ENCODE peak calls at places on chromosomes 2 and 18, in five cellular contexts. One of them, this sample, is unnamed.

GRCh38 chr2:168694173-168694572 is 108.3 kb upstream of the NOSTRIN start:
- DNase-seq in GM20000: no peak
- DNase-seq in tibial artery: no peak
- DNase-seq in brain microvascular endothelial cell: no peak
- DNase-seq in endothelial cell: no peak
- DNase-seq in this sample: no peak

GRCh38 chr2:61664190-61664589 is 126.0 kb upstream of the XPO1 start:
- DNase-seq in tibial artery: no peak
- DNase-seq in brain microvascular endothelial cell: no peak
- DNase-seq in endothelial cell: no peak
- DNase-seq in GM20000: no peak
- DNase-seq in this sample: no peak

GRCh38 chr18:43879350-43879749 is 602.1 kb upstream of the SYT4 start:
- DNase-seq in brain microvascular endothelial cell: no peak
- DNase-seq in endothelial cell: no peak
- DNase-seq in tibial artery: no peak
- DNase-seq in GM20000: no peak
- DNase-seq in this sample: no peak

GRCh38 chr2:1476617-1477195 is 63.4 kb downstream of the TPO start:
- DNase-seq in brain microvascular endothelial cell: no peak
- DNase-seq in endothelial cell: no peak
- DNase-seq in tibial artery: no peak
- DNase-seq in GM20000: no peak
- DNase-seq in this sample: no peak

GRCh38 chr2:209422191-209422754 is 1.6 kb upstream of the MAP2 start:
- DNase-seq in brain microvascular endothelial cell: no peak
- DNase-seq in tibial artery: no peak
- DNase-seq in GM20000: no peak
- DNase-seq in endothelial cell: no peak
- DNase-seq in this sample: no peak

GRCh38 chr2:213834746-213835145 is 550.5 kb downstream of the SPAG16 start:
- DNase-seq in tibial artery: no peak
- DNase-seq in endothelial cell: no peak
- DNase-seq in brain microvascular endothelial cell: no peak
- DNase-seq in GM20000: no peak
- DNase-seq in this sample: no peak

GRCh38 chr2:176553685-176554106 is 284.5 kb downstream of the MTX2 start:
- DNase-seq in endothelial cell: peak
- DNase-seq in tibial artery: peak
- DNase-seq in GM20000: peak
- DNase-seq in brain microvascular endothelial cell: peak
- DNase-seq in this sample: no peak

GRCh38 chr2:238331916-238332315 is 11.6 kb downstream of the TRAF3IP1 start:
- DNase-seq in endothelial cell: no peak
- DNase-seq in GM20000: no peak
- DNase-seq in brain microvascular endothelial cell: no peak
- DNase-seq in tibial artery: no peak
- DNase-seq in this sample: no peak

GRCh38 chr2:217412721-217413120 is 552.9 kb upstream of the TNP1 start:
- DNase-seq in endothelial cell: no peak
- DNase-seq in brain microvascular endothelial cell: no peak
- DNase-seq in tibial artery: peak
- DNase-seq in GM20000: no peak
- DNase-seq in this sample: no peak

GRCh38 chr2:71250945-71251344 is 24.0 kb upstream of the PAIP2B start:
- DNase-seq in endothelial cell: no peak
- DNase-seq in tibial artery: no peak
- DNase-seq in GM20000: no peak
- DNase-seq in brain microvascular endothelial cell: no peak
- DNase-seq in this sample: no peak

GRCh38 chr2:1625281-1626001 is 118.9 kb downstream of the PXDN start:
- DNase-seq in GM20000: no peak
- DNase-seq in endothelial cell: peak
- DNase-seq in brain microvascular endothelial cell: peak
- DNase-seq in tibial artery: no peak
- DNase-seq in this sample: no peak

GRCh38 chr2:1743396-1744150 is 742 bp downstream of the PXDN start:
- DNase-seq in tibial artery: no peak
- DNase-seq in endothelial cell: peak
- DNase-seq in brain microvascular endothelial cell: no peak
- DNase-seq in GM20000: no peak
- DNase-seq in this sample: no peak

GRCh38 chr18:59957957-59958356 is 58.2 kb downstream of the PMAIP1 start:
- DNase-seq in GM20000: no peak
- DNase-seq in tibial artery: no peak
- DNase-seq in brain microvascular endothelial cell: peak
- DNase-seq in endothelial cell: no peak
- DNase-seq in this sample: no peak

GRCh38 chr18:9696112-9696511 is 12.0 kb upstream of the RAB31 start:
- DNase-seq in GM20000: no peak
- DNase-seq in brain microvascular endothelial cell: no peak
- DNase-seq in tibial artery: no peak
- DNase-seq in endothelial cell: no peak
- DNase-seq in this sample: no peak

GRCh38 chr2:44745460-44745859 is 196.0 kb upstream of the SIX3 start:
- DNase-seq in brain microvascular endothelial cell: no peak
- DNase-seq in tibial artery: no peak
- DNase-seq in GM20000: no peak
- DNase-seq in endothelial cell: no peak
- DNase-seq in this sample: no peak

GRCh38 chr2:152513681-152514080 is 178.7 kb downstream of the FMNL2 start:
- DNase-seq in GM20000: no peak
- DNase-seq in tibial artery: no peak
- DNase-seq in endothelial cell: no peak
- DNase-seq in brain microvascular endothelial cell: peak
- DNase-seq in this sample: no peak

GRCh38 chr2:56184500-56184996 is 758 bp downstream of the CCDC85A start:
- DNase-seq in GM20000: no peak
- DNase-seq in tibial artery: no peak
- DNase-seq in brain microvascular endothelial cell: no peak
- DNase-seq in endothelial cell: peak
- DNase-seq in this sample: no peak

GRCh38 chr2:43293744-43294695 is 67.6 kb upstream of the ZFP36L2 start:
- DNase-seq in tibial artery: peak
- DNase-seq in brain microvascular endothelial cell: peak
- DNase-seq in endothelial cell: no peak
- DNase-seq in GM20000: peak
- DNase-seq in this sample: peak

GRCh38 chr2:39704540-39704939 is 38.8 kb downstream of the TMEM178A start:
- DNase-seq in brain microvascular endothelial cell: no peak
- DNase-seq in tibial artery: no peak
- DNase-seq in GM20000: no peak
- DNase-seq in endothelial cell: no peak
- DNase-seq in this sample: no peak

GRCh38 chr2:65658871-65659270 is 226.5 kb upstream of the SPRED2 start:
- DNase-seq in endothelial cell: no peak
- DNase-seq in brain microvascular endothelial cell: peak
- DNase-seq in tibial artery: no peak
- DNase-seq in GM20000: no peak
- DNase-seq in this sample: no peak

GRCh38 chr2:224263571-224264043 is 138.3 kb downstream of the FAM124B start:
- DNase-seq in endothelial cell: no peak
- DNase-seq in GM20000: no peak
- DNase-seq in brain microvascular endothelial cell: peak
- DNase-seq in tibial artery: no peak
- DNase-seq in this sample: no peak

GRCh38 chr2:235264121-235264493 is 229.7 kb upstream of the AGAP1 start:
- DNase-seq in endothelial cell: no peak
- DNase-seq in brain microvascular endothelial cell: no peak
- DNase-seq in GM20000: no peak
- DNase-seq in tibial artery: no peak
- DNase-seq in this sample: no peak

GRCh38 chr2:38794235-38794946 is 16.4 kb downstream of the GEMIN6 start:
- DNase-seq in endothelial cell: no peak
- DNase-seq in brain microvascular endothelial cell: no peak
- DNase-seq in tibial artery: no peak
- DNase-seq in GM20000: no peak
- DNase-seq in this sample: no peak

GRCh38 chr2:38866773-38867443 is 8.8 kb downstream of the DHX57 start:
- DNase-seq in tibial artery: no peak
- DNase-seq in brain microvascular endothelial cell: peak
- DNase-seq in GM20000: no peak
- DNase-seq in endothelial cell: no peak
- DNase-seq in this sample: no peak

GRCh38 chr2:7899241-7899640 is 782.6 kb upstream of the ID2 start:
- DNase-seq in tibial artery: no peak
- DNase-seq in endothelial cell: no peak
- DNase-seq in brain microvascular endothelial cell: no peak
- DNase-seq in GM20000: no peak
- DNase-seq in this sample: no peak
- TF ChIP-seq CTCF in tibial artery: no peak
- TF ChIP-seq CTCF in endothelial cell: no peak
- TF ChIP-seq CTCF in brain microvascular endothelial cell: no peak
- TF ChIP-seq CTCF in GM20000: no peak
- TF ChIP-seq CTCF in this sample: no peak

DNA sequence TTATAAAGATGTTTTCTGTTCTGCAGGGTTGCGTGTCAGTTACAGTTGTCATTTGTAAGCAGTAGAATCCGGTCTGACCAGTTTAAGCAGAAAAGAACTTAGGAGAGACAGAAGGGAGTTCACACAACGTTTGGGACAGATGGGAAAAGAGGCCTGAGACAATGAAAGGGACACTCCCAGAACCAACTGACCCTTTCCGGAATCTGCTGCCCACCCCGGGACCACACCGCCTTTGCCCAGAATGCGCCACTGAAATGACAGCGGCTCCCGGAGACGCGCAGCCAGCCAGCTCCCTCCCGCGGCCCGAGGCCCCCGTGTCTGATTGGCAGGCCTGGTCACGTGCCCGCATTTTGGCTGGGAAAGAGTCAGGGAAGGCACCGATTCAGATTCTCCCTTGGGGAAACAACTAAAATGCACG is 244.6 kb downstream of the BCL2 start:
- DNase-seq in endothelial cell: peak
- DNase-seq in tibial artery: peak
- DNase-seq in GM20000: peak
- DNase-seq in brain microvascular endothelial cell: peak
- DNase-seq in this sample: peak
- TF ChIP-seq CTCF in endothelial cell: no peak
- TF ChIP-seq CTCF in tibial artery: no peak
- TF ChIP-seq CTCF in GM20000: no peak
- TF ChIP-seq CTCF in brain microvascular endothelial cell: no peak
- TF ChIP-seq CTCF in this sample: no peak

GRCh38 chr18:23244431-23244830 is 109.1 kb downstream of the CABLES1 start:
- DNase-seq in brain microvascular endothelial cell: no peak
- DNase-seq in GM20000: no peak
- DNase-seq in endothelial cell: no peak
- DNase-seq in tibial artery: no peak
- DNase-seq in this sample: no peak

GRCh38 chr18:23245461-23245860 is 110.2 kb downstream of the CABLES1 start:
- DNase-seq in endothelial cell: no peak
- DNase-seq in brain microvascular endothelial cell: no peak
- DNase-seq in tibial artery: no peak
- DNase-seq in GM20000: no peak
- DNase-seq in this sample: no peak

GRCh38 chr18:23240609-23240930 is 105.3 kb downstream of the CABLES1 start:
- DNase-seq in endothelial cell: no peak
- DNase-seq in tibial artery: no peak
- DNase-seq in brain microvascular endothelial cell: no peak
- DNase-seq in GM20000: no peak
- DNase-seq in this sample: no peak

GRCh38 chr18:23239885-23240608 is 104.8 kb downstream of the CABLES1 start:
- DNase-seq in tibial artery: no peak
- DNase-seq in endothelial cell: no peak
- DNase-seq in brain microvascular endothelial cell: no peak
- DNase-seq in GM20000: no peak
- DNase-seq in this sample: no peak

DNA sequence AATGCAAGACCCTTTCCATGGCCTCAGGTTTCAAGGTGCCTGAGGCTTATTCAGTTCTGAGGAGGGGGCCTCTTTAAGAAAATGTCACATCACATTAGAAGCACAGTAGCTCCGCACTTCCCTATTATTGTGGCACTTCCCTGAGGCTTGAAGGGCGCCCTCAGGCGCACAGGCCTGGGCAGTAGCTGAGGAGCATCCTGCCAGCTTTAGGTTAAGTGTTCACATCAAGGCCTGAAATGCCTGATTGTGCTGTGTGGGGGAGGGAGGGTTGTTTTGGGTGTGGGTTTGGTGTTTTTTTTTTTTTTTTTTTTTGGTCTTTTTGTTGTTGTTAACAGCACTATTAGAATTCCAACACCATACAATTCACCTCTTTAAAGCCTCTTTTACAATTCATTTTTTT is 107.9 kb downstream of the CABLES1 start:
- DNase-seq in brain microvascular endothelial cell: no peak
- DNase-seq in endothelial cell: no peak
- DNase-seq in tibial artery: peak
- DNase-seq in GM20000: no peak
- DNase-seq in this sample: no peak
- TF ChIP-seq CTCF in brain microvascular endothelial cell: peak
- TF ChIP-seq CTCF in endothelial cell: no peak
- TF ChIP-seq CTCF in tibial artery: no peak
- TF ChIP-seq CTCF in GM20000: peak
- TF ChIP-seq CTCF in this sample: no peak

DNA sequence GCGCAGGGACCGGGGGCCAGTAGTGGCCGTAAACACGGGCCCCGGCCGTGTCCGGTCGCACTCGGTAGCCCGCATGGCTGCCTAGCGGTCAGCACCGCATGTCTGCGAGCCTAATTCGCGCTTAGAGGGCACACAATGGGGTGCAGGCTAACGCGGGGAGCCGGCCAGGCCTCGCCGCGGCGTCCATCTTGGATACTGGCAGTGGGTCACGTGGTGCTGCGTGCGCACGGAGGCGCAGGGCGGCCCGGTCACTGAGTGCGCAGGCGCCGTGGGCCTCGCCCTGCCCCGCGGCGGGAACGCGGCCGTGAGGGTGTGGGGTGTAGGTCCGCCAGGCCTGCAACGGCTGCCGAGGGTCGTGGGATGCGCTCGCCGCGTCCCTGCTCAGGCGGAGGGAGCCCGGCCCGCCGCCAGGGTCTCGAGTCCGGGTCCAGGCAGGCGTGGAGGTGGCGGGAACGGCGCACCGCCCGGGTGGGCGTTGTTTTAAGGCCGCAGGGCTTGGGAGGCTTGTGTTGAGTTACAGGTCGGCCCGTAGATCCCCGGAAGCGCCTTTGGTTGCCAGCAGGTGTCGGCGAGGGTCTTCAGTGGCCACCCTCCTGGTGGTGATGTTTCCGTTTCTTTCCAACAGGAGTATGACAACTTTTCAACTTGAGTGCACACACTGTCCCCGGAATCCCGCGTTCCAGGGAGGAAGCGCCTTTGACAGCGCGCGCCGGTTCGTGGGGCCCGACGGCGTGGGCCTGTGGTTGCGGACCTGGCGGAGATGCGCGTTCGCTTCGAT is 819 bp upstream of the HDAC4 start:
- DNase-seq in endothelial cell: peak
- DNase-seq in tibial artery: peak
- DNase-seq in brain microvascular endothelial cell: peak
- DNase-seq in GM20000: peak
- DNase-seq in this sample: peak
- TF ChIP-seq CTCF in endothelial cell: no peak
- TF ChIP-seq CTCF in tibial artery: no peak
- TF ChIP-seq CTCF in brain microvascular endothelial cell: no peak
- TF ChIP-seq CTCF in GM20000: no peak
- TF ChIP-seq CTCF in this sample: no peak